ENCODE peak calls at places on chromosome 12, in ten cellular contexts. L, C, K, Z, N, A, G, E, R and Q are unnamed samples.

GRCh38 chr12:29176951-29177350 is 27.9 kb downstream of the FAR2 start:
- DNase-seq in G (no peak), R (no peak), A (no peak), L (no peak), C (no peak), Z (no peak), E (no peak), K (no peak), N (no peak), Q (no peak)

GRCh38 chr12:107349008-107349747 is 255.8 kb upstream of the CRY1 start:
- DNase-seq in A (no peak), Z (no peak), E (no peak), G (no peak), K (peak), L (no peak), C (no peak), N (peak), R (no peak), Q (peak)

GRCh38 chr12:71900091-71900490 is 38.6 kb upstream of the TPH2 start:
- DNase-seq in L (no peak), Z (no peak), R (no peak), E (no peak), N (no peak), G (no peak), K (peak), A (no peak), C (no peak), Q (peak)

GRCh38 chr12:27436029-27436428 is 10.5 kb upstream of the SMCO2 start:
- DNase-seq in C (no peak), Z (no peak), A (no peak), L (no peak), G (no peak), R (no peak), E (no peak), N (no peak), K (no peak), Q (no peak)

GRCh38 chr12:51845451-51845850 is 3.1 kb downstream of the FIGNL2 start:
- DNase-seq in N (no peak), R (no peak), E (no peak), K (no peak), L (no peak), C (no peak), Z (no peak), A (no peak), G (no peak), Q (no peak)

GRCh38 chr12:84756961-84757360 is 155.6 kb downstream of the SLC6A15 start:
- DNase-seq in E (no peak), L (no peak), G (no peak), A (no peak), N (peak), C (no peak), K (no peak), R (no peak), Z (no peak), Q (no peak)

GRCh38 chr12:125981610-125982253 is 916.5 kb downstream of the AACS start:
- DNase-seq in K (no peak), C (no peak), N (no peak), G (no peak), E (no peak), R (no peak), Z (no peak), A (no peak), L (no peak), Q (no peak)

GRCh38 chr12:18158774-18159557 is 69.0 kb upstream of the RERGL start:
- DNase-seq in G (no peak), L (no peak), N (peak), K (peak), C (peak), R (no peak), A (peak), E (no peak), Z (no peak), Q (peak)

GRCh38 chr12:94704452-94704871 is 54.1 kb upstream of the TMCC3 start:
- DNase-seq in L (no peak), A (no peak), K (peak), R (no peak), C (no peak), N (peak), Z (no peak), E (no peak), G (no peak), Q (peak)

GRCh38 chr12:79086546-79086945 is 222.0 kb downstream of the SYT1 start:
- DNase-seq in K (no peak), E (no peak), Z (no peak), R (no peak), L (no peak), C (no peak), N (no peak), G (no peak), A (no peak), Q (no peak)

GRCh38 chr12:41368006-41368405 is 179.9 kb downstream of the PDZRN4 start:
- DNase-seq in A (peak), E (no peak), N (no peak), G (no peak), K (peak), R (no peak), Z (no peak), C (no peak), L (no peak), Q (peak)

GRCh38 chr12:9132008-9132535 is 16.4 kb upstream of the A2M start:
- DNase-seq in A (no peak), L (no peak), Z (no peak), C (no peak), E (no peak), G (no peak), N (no peak), K (peak), R (no peak), Q (peak)

GRCh38 chr12:124730455-124730932 is 133.2 kb downstream of the SCARB1 start:
- DNase-seq in A (no peak), K (peak), N (no peak), R (no peak), L (no peak), C (no peak), E (no peak), G (no peak), Z (no peak), Q (peak)

GRCh38 chr12:39161686-39162085 is 256.3 kb upstream of the CPNE8 start:
- DNase-seq in G (no peak), L (no peak), A (no peak), E (no peak), R (no peak), K (no peak), N (no peak), Z (no peak), C (no peak), Q (no peak)

GRCh38 chr12:123931686-123932321 is 40.8 kb downstream of the CCDC92 start:
- DNase-seq in Z (no peak), G (no peak), A (no peak), N (no peak), E (no peak), K (no peak), C (no peak), R (no peak), L (peak), Q (no peak)

GRCh38 chr12:5442251-5443006 is 10.5 kb downstream of the NTF3 start:
- DNase-seq in N (peak), E (no peak), G (no peak), K (peak), C (no peak), A (peak), L (no peak), Z (no peak), R (no peak), Q (peak)

GRCh38 chr12:96506776-96507175 is 17.4 kb downstream of the CFAP54 start:
- DNase-seq in R (no peak), A (no peak), Z (no peak), C (no peak), L (no peak), N (no peak), K (no peak), E (no peak), G (no peak), Q (no peak)

GRCh38 chr12:26058308-26058707 is 66.5 kb downstream of the BHLHE41 start:
- DNase-seq in E (no peak), R (no peak), K (peak), L (no peak), A (no peak), G (no peak), N (no peak), Z (no peak), C (peak), Q (no peak)

GRCh38 chr12:27624586-27624985 is 71.7 kb upstream of the REP15 start:
- DNase-seq in E (no peak), R (no peak), K (no peak), C (no peak), Z (no peak), A (no peak), N (no peak), G (no peak), L (no peak), Q (no peak)

GRCh38 chr12:79927772-79928474 is 7.0 kb downstream of the PPP1R12A start:
- DNase-seq in K (no peak), Z (no peak), L (peak), C (peak), G (no peak), A (no peak), N (no peak), R (peak), E (no peak), Q (no peak)

GRCh38 chr12:6952121-6952859 is 1.1 kb downstream of the PTPN6 start:
- DNase-seq in N (no peak), E (no peak), A (no peak), K (no peak), C (no peak), L (no peak), G (no peak), R (no peak), Z (peak), Q (no peak)

GRCh38 chr12:47039756-47040155 is 39.7 kb upstream of the PCED1B start:
- DNase-seq in Z (no peak), L (no peak), R (no peak), K (peak), G (no peak), C (no peak), N (no peak), E (no peak), A (no peak), Q (no peak)

GRCh38 chr12:120775862-120776552 is 50.4 kb downstream of the ACADS start:
- DNase-seq in L (no peak), R (no peak), N (no peak), K (no peak), G (no peak), Z (no peak), A (no peak), E (no peak), C (no peak), Q (no peak)

GRCh38 chr12:80100566-80100965 is 1.2 kb downstream of the OTOGL start:
- DNase-seq in R (no peak), C (no peak), Z (no peak), A (no peak), N (no peak), G (no peak), E (no peak), L (no peak), K (no peak), Q (peak)

GRCh38 chr12:81722004-81722403 is 37.1 kb downstream of the PPFIA2 start:
- DNase-seq in K (no peak), Z (no peak), L (no peak), G (no peak), A (no peak), C (no peak), E (no peak), N (peak), R (no peak), Q (peak)

GRCh38 chr12:77724367-77724957 is 106.2 kb upstream of the NAV3 start:
- DNase-seq in L (no peak), K (peak), R (no peak), Z (no peak), C (no peak), N (peak), E (no peak), G (no peak), A (peak), Q (peak)

GRCh38 chr12:108633534-108634224 is at the start of gene SELPLG:
- DNase-seq in K (no peak), L (peak), R (peak), N (no peak), G (no peak), A (no peak), Z (peak), E (no peak), C (peak), Q (no peak)

GRCh38 chr12:1328385-1328784 is 266.0 kb downstream of the FBXL14 start:
- DNase-seq in R (no peak), G (no peak), Z (no peak), A (no peak), K (no peak), L (no peak), N (no peak), C (no peak), E (no peak), Q (no peak)

GRCh38 chr12:122533841-122534240 is 6.8 kb downstream of the KNTC1 start:
- DNase-seq in A (no peak), G (no peak), N (no peak), E (no peak), C (no peak), K (no peak), R (no peak), Z (no peak), L (no peak), Q (no peak)

DNA sequence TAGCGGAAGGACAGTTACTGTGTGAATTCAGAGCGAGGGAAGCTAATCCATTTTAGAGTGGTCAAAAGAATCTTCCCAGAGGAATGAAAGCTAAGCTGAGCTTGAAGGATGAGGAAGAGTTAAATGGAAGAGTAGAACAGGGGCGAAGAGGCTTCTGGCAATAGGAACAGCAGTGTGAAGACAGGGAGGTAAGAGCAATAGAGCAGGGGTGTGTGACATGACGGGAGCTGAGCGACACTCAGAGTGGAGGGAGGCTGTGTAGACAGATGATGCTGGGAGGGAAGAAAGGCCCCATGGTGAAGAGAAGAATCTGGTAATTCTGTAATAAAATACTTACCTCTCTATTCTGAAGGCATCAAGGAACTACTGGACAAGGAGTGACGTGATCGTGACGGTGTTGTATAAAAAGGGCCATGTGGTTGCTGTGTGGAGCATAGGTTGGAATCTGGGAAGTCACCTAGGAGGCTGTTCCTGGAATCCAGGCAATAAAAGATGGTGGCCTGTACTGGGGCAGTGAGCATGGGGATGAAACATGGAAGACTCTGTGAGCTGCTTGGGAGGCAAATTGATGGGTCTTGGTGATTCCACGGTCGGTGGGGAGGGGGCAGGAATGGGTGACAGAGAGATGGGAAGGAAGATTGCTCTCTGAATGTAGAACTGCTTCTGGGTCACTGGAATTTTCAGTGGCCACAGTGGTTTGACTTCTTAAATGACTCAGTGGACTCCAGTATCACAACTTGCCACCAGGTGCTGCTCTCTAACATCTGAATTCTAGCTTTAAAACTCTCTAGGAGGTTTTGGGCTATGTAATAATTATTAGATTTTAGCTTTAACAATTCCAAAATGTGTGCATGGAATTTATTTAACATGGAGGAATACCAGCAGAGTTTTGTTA is 164.1 kb downstream of the ATP23 start:
- DNase-seq in R (no peak), K (peak), G (no peak), N (peak), Z (no peak), L (no peak), C (no peak), A (no peak), E (no peak), Q (peak)
- TF ChIP-seq CTCF in R (peak), K (no peak), G (peak), N (peak), Z (no peak), L (no peak), C (no peak), A (peak), E (no peak), Q (peak)

GRCh38 chr12:10285919-10286318 is 21.8 kb upstream of the KLRD1 start:
- DNase-seq in C (no peak), A (no peak), K (no peak), Z (no peak), G (no peak), N (no peak), R (peak), L (no peak), E (no peak), Q (no peak)
- TF ChIP-seq CTCF in C (no peak), A (no peak), K (no peak), Z (no peak), G (no peak), N (no peak), R (no peak), L (no peak), E (no peak), Q (no peak)

DNA sequence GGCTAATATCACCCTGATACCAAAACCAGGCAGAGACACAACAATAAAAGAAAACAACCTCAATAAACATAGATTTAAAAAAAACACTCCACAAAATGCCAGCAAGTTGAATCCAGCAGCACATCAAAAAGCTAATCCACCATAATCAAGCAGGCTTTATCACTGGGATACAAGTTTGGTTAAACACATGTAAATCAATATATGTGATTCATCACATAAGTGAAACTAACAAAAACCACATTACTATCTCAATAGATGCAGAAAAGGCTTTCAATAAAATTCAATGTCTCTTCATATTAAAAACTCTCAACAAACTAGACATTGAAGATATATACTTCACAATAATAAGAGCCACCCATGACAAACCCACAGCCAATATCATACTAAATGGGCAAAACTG is 17.0 kb upstream of the TAS2R14 start:
- DNase-seq in A (no peak), G (no peak), N (no peak), R (no peak), Z (no peak), K (no peak), L (no peak), E (no peak), C (no peak), Q (no peak)
- TF ChIP-seq CTCF in A (no peak), G (no peak), N (no peak), R (no peak), Z (no peak), K (no peak), L (no peak), E (no peak), C (no peak), Q (no peak)

GRCh38 chr12:118853634-118854033 is 127.7 kb upstream of the SRRM4 start:
- DNase-seq in Z (no peak), N (no peak), C (no peak), L (no peak), A (peak), G (no peak), K (no peak), R (no peak), E (no peak), Q (peak)
- TF ChIP-seq CTCF in Z (no peak), N (no peak), C (no peak), L (no peak), A (peak), G (peak), K (no peak), R (no peak), E (no peak), Q (no peak)